ENCODE peak calls at places on chromosomes 7 and 10, in six cellular contexts. T is astrocyte, Y is endothelial cell of umbilical vein, I is PC-3, D is fibroblast of lung, M is GM23338. N is an unnamed sample.
A peak's percentile ranks its signal among the peaks of the same experiment; 100 is the strongest.

GRCh38 chr7:34080513-34080912 is 175.2 kb downstream of the BMPER start:
- DNase-seq in T (peak; percentile 75), Y (no peak), I (no peak), D (no peak), M (no peak), N (no peak)

GRCh38 chr7:27162930-27163775 is 2.2 kb downstream of the HOXA9 start:
- DNase-seq in T (no peak), Y (no peak), I (peak; percentile 21), D (no peak), M (no peak), N (no peak)

GRCh38 chr7:14286036-14286435 is 296.6 kb upstream of the ETV1 start:
- DNase-seq in T (no peak), Y (no peak), I (peak; percentile 45), D (no peak), M (no peak), N (peak; percentile 24)

GRCh38 chr7:40527723-40528122 is 392.9 kb downstream of the SUGCT start:
- DNase-seq in T (no peak), Y (no peak), I (no peak), D (no peak), M (no peak), N (no peak)

GRCh38 chr7:69808401-69808800 is 210.1 kb downstream of the AUTS2 start:
- DNase-seq in T (peak; percentile 63), Y (no peak), I (no peak), D (no peak), M (no peak), N (peak; percentile 31)

GRCh38 chr7:104156842-104157277 is 51.0 kb downstream of the ORC5 start:
- DNase-seq in T (peak; percentile 24), Y (peak; percentile 44), I (peak; percentile 61), D (peak; percentile 54), M (peak; percentile 65), N (peak; percentile 72)

GRCh38 chr7:104368006-104368405 is 39.6 kb downstream of the LHFPL3 start:
- DNase-seq in T (no peak), Y (no peak), I (no peak), D (no peak), M (no peak), N (no peak)

GRCh38 chr10:11280187-11280932 is 262.7 kb downstream of the CELF2 start:
- DNase-seq in T (no peak), Y (no peak), I (no peak), D (no peak), M (no peak), N (no peak)

GRCh38 chr7:77825140-77825539 is 26.6 kb downstream of the PHTF2 start:
- DNase-seq in T (no peak), Y (no peak), I (no peak), D (no peak), M (no peak), N (no peak)

GRCh38 chr10:13162013-13162364 is 631 bp downstream of the MCM10 start:
- DNase-seq in T (no peak), Y (peak; percentile 15), I (no peak), D (no peak), M (no peak), N (peak; percentile 11)

GRCh38 chr7:70183278-70183677 is 585.0 kb downstream of the AUTS2 start:
- DNase-seq in T (no peak), Y (no peak), I (no peak), D (no peak), M (no peak), N (no peak)

GRCh38 chr7:150784120-150784736 is 15.9 kb downstream of the TMEM176B start:
- DNase-seq in T (no peak), Y (no peak), I (no peak), D (no peak), M (no peak), N (peak; percentile 32)

GRCh38 chr10:70532554-70533188 is 54.1 kb downstream of the PALD1 start:
- DNase-seq in T (no peak), Y (no peak), I (no peak), D (no peak), M (no peak), N (no peak)

GRCh38 chr10:84205049-84205852 is 10.9 kb downstream of the CDHR1 start:
- DNase-seq in T (no peak), Y (peak; percentile 39), I (peak; percentile 58), D (peak; percentile 22), M (peak; percentile 84), N (peak; percentile 68)

GRCh38 chr7:11959121-11959520 is 127.1 kb upstream of the THSD7A start:
- DNase-seq in T (no peak), Y (no peak), I (no peak), D (no peak), M (peak; percentile 20), N (no peak)

GRCh38 chr10:48390933-48391845 is 84.7 kb downstream of the MAPK8 start:
- DNase-seq in T (peak; percentile 79), Y (peak; percentile 91), I (peak; percentile 73), D (peak; percentile 52), M (no peak), N (no peak)

GRCh38 chr7:55792048-55792447 is 70.5 kb downstream of the SEPTIN14 start:
- DNase-seq in T (no peak), Y (no peak), I (no peak), D (no peak), M (no peak), N (no peak)

GRCh38 chr10:74249865-74250264 is 98.8 kb downstream of the ADK start:
- DNase-seq in T (no peak), Y (no peak), I (no peak), D (peak; percentile 17), M (no peak), N (peak; percentile 55)

GRCh38 chr10:24849051-24849450 is 103.4 kb downstream of the PRTFDC1 start:
- DNase-seq in T (peak; percentile 41), Y (no peak), I (no peak), D (no peak), M (no peak), N (no peak)

GRCh38 chr7:7157177-7157886 is 25.0 kb upstream of the C1GALT1 start:
- DNase-seq in T (peak; percentile 90), Y (no peak), I (peak; percentile 49), D (peak; percentile 76), M (no peak), N (no peak)

GRCh38 chr10:117441812-117442443 is 66.7 kb upstream of the PDZD8 start:
- DNase-seq in T (peak; percentile 89), Y (no peak), I (peak; percentile 50), D (no peak), M (no peak), N (no peak)

GRCh38 chr10:127853868-127854768 is 38.6 kb downstream of the CLRN3 start:
- DNase-seq in T (peak; percentile 19), Y (peak; percentile 63), I (peak; percentile 73), D (peak; percentile 65), M (peak; percentile 88), N (peak; percentile 65)

GRCh38 chr10:56222237-56222636 is 138.8 kb downstream of the ZWINT start:
- DNase-seq in T (no peak), Y (no peak), I (no peak), D (no peak), M (peak; percentile 42), N (no peak)

GRCh38 chr10:58590152-58590551 is 77.5 kb downstream of the BICC1 start:
- DNase-seq in T (peak; percentile 99), Y (peak; percentile 51), I (peak; percentile 84), D (peak; percentile 98), M (no peak), N (no peak)

GRCh38 chr7:157211710-157212109 is 73.0 kb downstream of the UBE3C start:
- DNase-seq in T (peak; percentile 94), Y (no peak), I (no peak), D (peak; percentile 91), M (no peak), N (no peak)

GRCh38 chr7:40584667-40585433 is 450.0 kb downstream of the SUGCT start:
- DNase-seq in T (peak; percentile 33), Y (peak; percentile 10), I (peak; percentile 67), D (peak; percentile 42), M (no peak), N (no peak)

GRCh38 chr10:97618285-97618684 is 15.0 kb downstream of the MORN4 start:
- DNase-seq in T (no peak), Y (no peak), I (no peak), D (no peak), M (no peak), N (no peak)

GRCh38 chr7:134574322-134574721 is 25.4 kb downstream of the AKR1B15 start:
- DNase-seq in T (no peak), Y (no peak), I (no peak), D (no peak), M (no peak), N (no peak)

GRCh38 chr7:47088329-47089067 is 493.4 kb downstream of the TNS3 start:
- DNase-seq in T (peak; percentile 34), Y (peak; percentile 65), I (peak; percentile 74), D (peak; percentile 71), M (peak; percentile 86), N (peak; percentile 30)

GRCh38 chr7:151833691-151834090 is 43.2 kb downstream of the PRKAG2 start:
- DNase-seq in T (no peak), Y (no peak), I (no peak), D (no peak), M (no peak), N (no peak)

GRCh38 chr10:66680886-66681285 is 244.9 kb upstream of the LRRTM3 start:
- DNase-seq in T (no peak), Y (no peak), I (peak; percentile 53), D (no peak), M (no peak), N (peak; percentile 77)

DNA sequence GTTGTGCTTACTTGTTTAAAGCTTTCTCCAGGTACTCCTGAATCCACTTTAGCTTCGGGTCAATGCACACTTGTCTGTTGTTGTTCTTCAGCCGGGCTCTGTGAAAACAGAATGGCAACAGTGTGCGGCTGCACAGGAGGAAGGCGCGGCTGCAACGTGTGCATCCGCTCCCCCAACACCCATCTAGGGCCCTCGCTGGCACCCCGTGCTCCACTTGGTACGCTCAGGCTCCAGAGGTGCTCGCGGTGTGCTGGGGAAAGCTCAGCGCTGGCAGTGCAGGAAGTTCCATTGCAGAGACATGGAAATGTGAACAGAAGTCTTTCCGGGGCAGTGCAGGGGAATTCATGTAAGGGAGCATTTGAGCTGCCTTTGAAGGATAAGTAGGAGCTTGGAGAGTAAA is 6.3 kb downstream of the CXCL12 start:
- DNase-seq in T (no peak), Y (no peak), I (no peak), D (no peak), M (no peak), N (no peak)
- H3K36me3 ChIP-seq in T (peaks cover 6% of the 10 kb centered on the region), Y (no peaks in the 10 kb centered on the region), I (no peaks in the 10 kb centered on the region), D (peaks cover 8% of the 10 kb centered on the region), M (peaks cover 26% of the 10 kb centered on the region), N (peaks cover 18% of the 10 kb centered on the region)

DNA sequence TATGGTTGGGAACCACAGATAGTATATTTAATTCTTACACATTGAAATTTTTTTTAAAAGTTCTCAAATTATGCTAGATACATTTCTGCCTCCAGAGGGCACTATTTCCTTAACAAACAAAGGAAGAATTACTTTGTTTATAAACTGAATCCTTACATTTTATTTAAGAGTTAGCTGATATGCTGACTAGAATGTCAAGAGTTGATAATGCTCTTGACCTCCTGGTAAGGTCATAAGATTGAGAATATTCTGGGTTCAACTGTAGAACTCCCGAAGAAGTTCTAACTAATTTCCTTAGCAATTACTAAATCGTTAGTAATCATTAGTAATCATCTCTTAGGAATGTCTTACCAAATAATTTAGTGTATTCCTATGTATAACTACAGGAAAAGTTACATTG is 95.3 kb upstream of the CYP26C1 start:
- DNase-seq in T (peak; percentile 37), Y (peak; percentile 70), I (peak; percentile 68), D (peak; percentile 80), M (peak; percentile 85), N (no peak)
- H2AFZ ChIP-seq in T (peak overlapping the region; percentile 22), Y (no peak overlapping the region), I (peak overlapping the region; percentile 31), D (no peak overlapping the region), M (no peak overlapping the region), N (no peak overlapping the region)

GRCh38 chr7:2209961-2210323 is 22.8 kb downstream of the MAD1L1 start:
- DNase-seq in T (no peak), Y (no peak), I (no peak), D (no peak), M (no peak), N (no peak)
- H3K36me3 ChIP-seq in T (peaks cover 6% of the 10 kb centered on the region), Y (peaks cover 3% of the 10 kb centered on the region), I (peaks cover 21% of the 10 kb centered on the region), D (peaks cover 11% of the 10 kb centered on the region), M (peaks cover 11% of the 10 kb centered on the region), N (peaks cover 57% of the 10 kb centered on the region)

GRCh38 chr7:110841840-110842579 is 248.9 kb upstream of the LRRN3 start:
- DNase-seq in T (no peak), Y (no peak), I (no peak), D (peak; percentile 50), M (no peak), N (no peak)
- H2AFZ ChIP-seq in T (no peak overlapping the region), Y (no peak overlapping the region), I (no peak overlapping the region), D (no peak overlapping the region), M (no peak overlapping the region), N (no peak overlapping the region)